ENCODE peak calls at places on chromosome 6, in eight cellular contexts. E, R, L, F, H, A, M and X are unnamed samples.

GRCh38 chr6:2222275-2222842 is 23.0 kb downstream of the GMDS start:
- DNase-seq in M (no peak), R (no peak), H (no peak), A (no peak), F (no peak), L (no peak), E (no peak), X (no peak)

GRCh38 chr6:160789263-160790027 is 87.4 kb downstream of the PLG start:
- DNase-seq in H (no peak), L (no peak), F (no peak), R (no peak), M (no peak), A (no peak), E (no peak), X (no peak)

GRCh38 chr6:157505912-157506491 is 125.0 kb downstream of the ZDHHC14 start:
- DNase-seq in A (no peak), M (no peak), R (no peak), H (no peak), L (no peak), E (no peak), F (no peak), X (no peak)

GRCh38 chr6:11346516-11346915 is 114.0 kb upstream of the NEDD9 start:
- DNase-seq in E (no peak), M (no peak), R (no peak), A (peak; percentile 40), F (no peak), L (no peak), H (no peak), X (no peak)

GRCh38 chr6:113488061-113488460 is 369.1 kb upstream of the MARCKS start:
- DNase-seq in L (no peak), H (no peak), E (no peak), M (no peak), F (no peak), A (no peak), R (no peak), X (no peak)

GRCh38 chr6:122792796-122793195 is 3.7 kb downstream of the SMPDL3A start:
- DNase-seq in L (no peak), F (no peak), M (no peak), H (no peak), R (no peak), A (no peak), E (no peak), X (no peak)

GRCh38 chr6:34745277-34746103 is 11.8 kb upstream of the SNRPC start:
- DNase-seq in F (peak; percentile 60), H (peak; percentile 2), E (no peak), M (no peak), A (peak; percentile 73), L (no peak), R (no peak), X (no peak)

GRCh38 chr6:54428437-54428836 is 120.2 kb downstream of the TINAG start:
- DNase-seq in H (no peak), F (no peak), A (no peak), M (no peak), L (no peak), R (no peak), E (no peak), X (no peak)

GRCh38 chr6:127971945-127972391 is 71.1 kb upstream of the THEMIS start:
- DNase-seq in E (no peak), H (no peak), R (no peak), F (no peak), A (peak; percentile 94), L (no peak), M (peak; percentile 25), X (no peak)

GRCh38 chr6:34616230-34616591 is 60.1 kb upstream of the SPDEF start:
- DNase-seq in A (no peak), H (no peak), E (no peak), F (no peak), M (no peak), L (no peak), R (no peak), X (no peak)

GRCh38 chr6:95228636-95229035 is 348.7 kb upstream of the MANEA start:
- DNase-seq in A (no peak), F (no peak), R (no peak), M (no peak), E (no peak), H (no peak), L (no peak), X (no peak)

GRCh38 chr6:13715444-13715883 is 3.8 kb upstream of the RANBP9 start:
- DNase-seq in M (no peak), H (no peak), E (no peak), L (no peak), F (no peak), R (no peak), A (peak; percentile 67), X (no peak)

GRCh38 chr6:53793318-53793975 is 1.4 kb upstream of the LRRC1 start:
- DNase-seq in M (no peak), F (peak; percentile 54), L (no peak), R (peak; percentile 30), A (peak; percentile 54), H (peak; percentile 49), E (no peak), X (peak; percentile 70)

GRCh38 chr6:145551164-145551563 is 184.2 kb downstream of the EPM2A start:
- DNase-seq in A (peak; percentile 57), H (no peak), E (no peak), R (no peak), M (no peak), L (no peak), F (no peak), X (no peak)

GRCh38 chr6:3288711-3289663 is 30.2 kb downstream of the PSMG4 start:
- DNase-seq in L (peak; percentile 75), M (no peak), F (no peak), R (no peak), E (no peak), H (no peak), A (no peak), X (no peak)

GRCh38 chr6:126071000-126071647 is 84.8 kb downstream of the TRMT11 start:
- DNase-seq in M (no peak), E (no peak), L (no peak), R (no peak), H (no peak), F (no peak), A (no peak), X (no peak)